ENCODE peak calls at places on chromosomes 6 and 20, in four cellular contexts. W, O, L and U are unnamed samples.

GRCh38 chr6:112475083-112475482 is 128.0 kb downstream of the RFPL4B start:
- DNase-seq in W (no peak), O (no peak), L (no peak), U (no peak)

GRCh38 chr20:50133041-50133440 is 20.1 kb upstream of the UBE2V1 start:
- DNase-seq in W (no peak), O (no peak), L (no peak), U (no peak)

GRCh38 chr6:53873922-53874321 is 79.1 kb downstream of the LRRC1 start:
- DNase-seq in W (no peak), O (no peak), L (no peak), U (no peak)

GRCh38 chr6:97240222-97240621 is 42.8 kb downstream of the MMS22L start:
- DNase-seq in W (no peak), O (no peak), L (no peak), U (no peak)

GRCh38 chr6:12414096-12414675 is 124.0 kb downstream of the EDN1 start:
- DNase-seq in W (no peak), O (no peak), L (no peak), U (no peak)

GRCh38 chr20:42007251-42007650 is 389.1 kb upstream of the CHD6 start:
- DNase-seq in W (no peak), O (no peak), L (no peak), U (no peak)

GRCh38 chr6:121956782-121957181 is 442.7 kb upstream of the HSF2 start:
- DNase-seq in W (no peak), O (no peak), L (no peak), U (no peak)

GRCh38 chr6:167119680-167120556 is 3.0 kb upstream of the CCR6 start:
- DNase-seq in W (no peak), O (no peak), L (no peak), U (no peak)

GRCh38 chr6:55449219-55449618 is 122.0 kb downstream of the GFRAL start:
- DNase-seq in W (peak), O (no peak), L (no peak), U (no peak)

GRCh38 chr20:61263938-61264337 is 11.9 kb downstream of the CDH4 start:
- DNase-seq in W (no peak), O (no peak), L (no peak), U (no peak)

GRCh38 chr20:45181639-45182038 is 6.9 kb downstream of the PI3 start:
- DNase-seq in W (no peak), O (no peak), L (no peak), U (no peak)

GRCh38 chr6:5442319-5442718 is 181.0 kb downstream of the FARS2 start:
- DNase-seq in W (no peak), O (no peak), L (no peak), U (peak)

GRCh38 chr6:35497571-35498406 is 910 bp upstream of the TEAD3 start:
- DNase-seq in W (peak), O (peak), L (peak), U (peak)

GRCh38 chr20:54668271-54669053 is 193.1 kb downstream of the DOK5 start:
- DNase-seq in W (peak), O (no peak), L (no peak), U (peak)

GRCh38 chr6:151240036-151240685 is 394 bp downstream of the AKAP12 start:
- DNase-seq in W (peak), O (peak), L (peak), U (peak)

GRCh38 chr6:15522026-15522425 is 140.8 kb downstream of the DTNBP1 start:
- DNase-seq in W (no peak), O (no peak), L (no peak), U (no peak)

GRCh38 chr6:15523679-15524630 is 138.9 kb downstream of the DTNBP1 start:
- DNase-seq in W (no peak), O (no peak), L (no peak), U (no peak)

GRCh38 chr6:15521516-15521915 is 141.3 kb downstream of the DTNBP1 start:
- DNase-seq in W (no peak), O (no peak), L (no peak), U (no peak)

GRCh38 chr6:15522856-15523529 is 139.8 kb downstream of the DTNBP1 start:
- DNase-seq in W (no peak), O (no peak), L (no peak), U (peak)

DNA sequence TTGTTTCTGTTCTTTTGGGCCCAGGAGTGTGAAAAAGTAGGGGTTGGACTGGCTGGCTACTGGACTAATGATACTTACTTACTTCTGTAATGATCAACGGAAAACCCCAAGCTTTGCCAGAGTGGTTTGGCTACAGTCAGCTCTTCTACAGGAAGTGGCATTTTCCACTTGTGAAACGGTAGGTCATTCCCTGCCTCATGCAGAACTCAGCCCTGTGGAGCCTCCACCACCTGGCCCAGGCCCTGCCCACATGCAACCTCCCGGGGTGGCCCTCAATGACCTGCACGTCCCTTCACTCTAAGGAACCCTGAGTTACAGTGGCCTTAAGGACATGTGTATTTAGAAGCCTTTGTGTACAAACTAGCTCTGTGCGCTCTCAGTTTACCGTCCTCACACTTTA is 140.4 kb downstream of the DTNBP1 start:
- DNase-seq in W (no peak), O (no peak), L (no peak), U (no peak)
- TF ChIP-seq POLR2A in W (no peak), O (no peak), L (peak), U (no peak)

DNA sequence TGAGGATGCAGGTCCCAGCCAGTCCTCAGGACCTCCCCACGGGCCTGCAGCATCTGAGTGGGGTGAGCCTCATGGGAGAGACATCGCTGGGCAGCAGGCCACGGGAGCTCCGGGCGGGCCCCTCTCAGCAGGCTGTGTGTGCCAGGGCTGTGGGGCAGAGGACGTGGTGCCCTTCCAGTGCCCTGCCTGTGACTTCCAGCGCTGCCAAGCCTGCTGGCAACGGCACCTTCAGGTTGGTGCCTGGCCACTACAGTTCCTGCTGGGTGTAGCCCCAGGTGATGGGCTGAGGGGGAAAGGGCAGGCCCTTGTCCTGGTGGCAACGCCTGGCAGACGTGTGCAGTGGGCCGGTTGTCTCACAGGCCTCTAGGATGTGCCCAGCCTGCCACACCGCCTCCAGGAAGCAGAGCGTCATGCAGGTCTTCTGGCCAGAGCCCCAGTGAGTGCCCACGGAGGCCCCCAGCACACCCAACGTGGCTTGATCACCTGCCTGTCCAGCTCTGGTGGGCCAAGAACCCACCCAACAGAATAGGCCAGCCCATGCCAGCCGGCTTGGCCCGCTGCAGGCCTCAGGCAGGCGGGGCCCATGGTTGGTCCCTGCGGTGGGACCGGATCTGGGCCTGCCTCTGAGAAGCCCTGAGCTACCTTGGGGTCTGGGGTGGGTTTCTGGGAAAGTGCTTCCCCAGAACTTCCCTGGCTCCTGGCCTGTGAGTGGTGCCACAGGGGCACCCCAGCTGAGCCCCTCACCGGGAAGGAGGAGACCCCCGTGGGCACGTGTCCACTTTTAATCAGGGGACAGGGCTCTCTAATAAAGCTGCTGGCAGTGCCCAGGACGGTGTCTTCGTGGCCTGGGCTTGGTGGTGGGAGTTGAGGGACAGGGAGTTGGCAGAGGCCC is 787 bp upstream of the TNFRSF6B start:
- DNase-seq in W (no peak), O (no peak), L (peak), U (no peak)
- TF ChIP-seq POLR2A in W (no peak), O (no peak), L (no peak), U (no peak)

DNA sequence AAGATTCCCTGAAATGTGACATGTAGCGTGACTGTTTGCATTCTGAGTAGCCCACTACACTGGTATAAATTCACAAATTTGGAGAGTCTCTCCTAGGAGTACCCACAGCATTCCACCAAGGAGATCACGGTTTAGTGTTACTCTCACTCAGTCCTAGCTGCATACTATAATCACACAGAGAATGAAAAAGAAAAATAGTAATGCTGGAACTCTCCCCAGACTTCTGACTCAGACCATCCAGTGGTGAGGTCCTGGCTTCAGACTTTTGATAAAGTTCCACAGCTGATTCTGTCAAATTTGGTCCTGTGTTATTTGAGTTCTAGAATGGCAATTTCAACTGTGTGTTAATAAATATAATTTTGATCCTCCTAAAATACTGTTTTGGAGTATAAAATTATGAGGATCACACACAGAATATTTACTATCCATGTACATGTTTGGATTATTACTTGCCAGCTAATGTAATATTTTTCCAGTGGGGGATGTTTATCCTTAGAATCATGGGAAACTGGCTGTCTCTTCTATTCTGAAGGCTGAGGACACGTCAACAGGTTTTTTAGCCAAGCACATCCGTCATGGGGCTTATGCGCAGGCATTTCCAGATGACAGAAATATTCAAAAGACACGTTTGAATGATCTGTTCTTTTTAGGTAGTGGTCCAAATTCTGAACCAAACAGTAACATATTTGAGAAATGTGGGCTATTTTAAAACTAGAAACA is 5.1 kb upstream of the KIAA0408 start:
- DNase-seq in W (no peak), O (no peak), L (no peak), U (no peak)
- TF ChIP-seq POLR2A in W (no peak), O (no peak), L (no peak), U (no peak)

GRCh38 chr6:41734666-41735426 is 562 bp downstream of the TFEB start:
- DNase-seq in W (peak), O (peak), L (peak), U (peak)

GRCh38 chr6:41735427-41736206 is at the start of gene TFEB:
- DNase-seq in W (peak), O (peak), L (peak), U (peak)

GRCh38 chr6:41733349-41733706 is 2.1 kb downstream of the TFEB start:
- DNase-seq in W (no peak), O (no peak), L (no peak), U (no peak)

GRCh38 chr6:41732601-41733348 is 2.6 kb downstream of the TFEB start:
- DNase-seq in W (peak), O (no peak), L (peak), U (no peak)

GRCh38 chr6:41733707-41734665 is 1.4 kb downstream of the TFEB start:
- DNase-seq in W (peak), O (peak), L (peak), U (peak)
- TF ChIP-seq POLR2A in W (peak), O (no peak), L (peak), U (no peak)

GRCh38 chr20:3784226-3784853 is 2.2 kb downstream of the CENPB start:
- DNase-seq in W (no peak), O (no peak), L (no peak), U (no peak)
- TF ChIP-seq POLR2A in W (no peak), O (no peak), L (no peak), U (no peak)

DNA sequence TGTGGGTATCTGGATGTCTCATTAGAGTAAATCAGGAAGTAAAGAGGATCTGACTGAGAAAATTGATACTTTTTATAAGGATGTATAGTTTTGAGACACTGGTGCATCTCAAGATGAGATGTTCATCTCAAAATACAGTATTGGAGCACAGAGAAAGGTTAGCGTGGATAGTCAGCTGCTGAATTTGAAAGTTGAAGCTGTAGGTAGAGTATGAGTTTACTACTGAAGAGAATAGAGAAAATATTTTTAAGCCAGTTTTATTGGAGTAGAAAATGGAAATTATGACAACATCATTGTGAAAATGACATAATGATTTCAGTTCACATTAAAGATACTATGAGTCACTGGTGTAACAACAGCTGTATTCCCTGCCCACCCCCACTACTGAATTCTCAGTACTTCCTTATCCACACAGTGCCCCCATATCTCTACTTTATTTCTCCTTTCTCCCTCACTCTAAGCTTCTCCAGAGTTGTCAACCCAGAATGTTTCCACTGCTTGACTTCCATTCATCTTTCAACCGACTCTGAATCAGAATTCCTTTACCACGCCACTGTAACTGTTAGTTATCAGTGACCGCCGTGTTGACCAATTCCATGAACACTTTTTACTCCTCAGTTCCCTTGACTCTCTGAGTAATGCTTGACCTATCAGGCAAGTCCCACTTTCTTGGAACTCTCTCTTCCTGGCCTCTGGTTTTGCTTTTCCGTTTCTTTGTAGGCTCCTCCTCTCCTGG is 139.5 kb downstream of the AIG1 start:
- DNase-seq in W (no peak), O (no peak), L (no peak), U (no peak)
- TF ChIP-seq POLR2A in W (no peak), O (no peak), L (no peak), U (no peak)

GRCh38 chr6:37819177-37819801 is at the start of gene ZFAND3:
- DNase-seq in W (peak), O (peak), L (peak), U (peak)
- TF ChIP-seq POLR2A in W (no peak), O (no peak), L (no peak), U (no peak)

GRCh38 chr6:44779130-44779826 is 391.8 kb downstream of the CDC5L start:
- DNase-seq in W (no peak), O (no peak), L (no peak), U (no peak)

GRCh38 chr6:44776344-44776743 is 388.8 kb downstream of the CDC5L start:
- DNase-seq in W (no peak), O (no peak), L (no peak), U (no peak)

GRCh38 chr6:44775121-44775520 is 387.6 kb downstream of the CDC5L start:
- DNase-seq in W (no peak), O (no peak), L (no peak), U (no peak)

GRCh38 chr6:44780161-44780560 is 392.7 kb downstream of the CDC5L start:
- DNase-seq in W (no peak), O (no peak), L (no peak), U (no peak)

GRCh38 chr6:44778513-44778912 is 391.0 kb downstream of the CDC5L start:
- DNase-seq in W (no peak), O (no peak), L (no peak), U (no peak)
- TF ChIP-seq POLR2A in W (no peak), O (no peak), L (no peak), U (no peak)

GRCh38 chr6:106629859-106630163 is 433 bp downstream of the QRSL1 start:
- DNase-seq in W (no peak), O (no peak), L (no peak), U (no peak)

GRCh38 chr6:106628658-106629102 is 618 bp downstream of the RTN4IP1 start:
- DNase-seq in W (no peak), O (no peak), L (no peak), U (peak)

GRCh38 chr6:106630366-106630765 is 988 bp downstream of the QRSL1 start:
- DNase-seq in W (no peak), O (no peak), L (no peak), U (peak)

GRCh38 chr6:106631356-106631755 is 2.0 kb downstream of the QRSL1 start:
- DNase-seq in W (peak), O (no peak), L (no peak), U (no peak)

GRCh38 chr6:106629103-106629858 is at the start of the genes QRSL1 and RTN4IP1:
- DNase-seq in W (peak), O (peak), L (peak), U (peak)
- TF ChIP-seq POLR2A in W (peak), O (no peak), L (peak), U (peak)

DNA sequence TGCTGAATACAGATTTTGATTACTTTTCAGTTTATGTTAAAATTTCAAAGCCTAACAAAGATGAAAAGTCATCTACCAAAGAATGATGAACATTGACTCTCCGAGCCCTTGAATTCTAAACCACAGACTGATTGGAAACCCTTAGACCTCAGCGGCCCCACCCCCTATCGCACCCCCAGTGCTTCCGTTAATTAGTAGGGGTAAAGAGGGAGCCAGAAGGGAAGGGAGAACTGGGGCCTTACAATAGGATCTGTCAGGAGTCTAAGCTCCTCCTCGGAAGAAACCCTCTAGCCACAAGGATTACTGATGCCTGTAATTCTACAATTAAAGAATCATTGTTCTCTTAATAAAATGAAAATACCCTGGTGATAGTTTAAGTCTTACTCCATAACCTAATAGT is 79.7 kb upstream of the JARID2 start:
- DNase-seq in W (no peak), O (no peak), L (no peak), U (no peak)
- TF ChIP-seq POLR2A in W (no peak), O (no peak), L (no peak), U (no peak)